ENCODE peak calls at places on chromosomes 12 and 14, in five cellular contexts. J is suprapubic skin, I is tibial nerve, N is A549, V is sigmoid colon. C is an unnamed sample.

GRCh38 chr12:29640589-29641345 is 143.0 kb downstream of the TMTC1 start:
- DNase-seq in J (no peak), I (no peak), N (no peak), V (no peak), C (peak; percentile 64)

GRCh38 chr12:112420740-112421139 is 2.0 kb downstream of the PTPN11 start:
- DNase-seq in I (no peak), J (no peak), N (no peak), V (no peak), C (no peak)

GRCh38 chr12:108150436-108150835 is 21.3 kb downstream of the WSCD2 start:
- DNase-seq in V (no peak), J (no peak), N (no peak), I (no peak), C (no peak)

GRCh38 chr12:76455582-76456345 is 103.8 kb downstream of the OSBPL8 start:
- DNase-seq in N (peak; percentile 49), J (no peak), I (no peak), V (no peak), C (no peak)

GRCh38 chr14:60665178-60665555 is 15.9 kb upstream of the SIX1 start:
- DNase-seq in N (no peak), V (no peak), J (no peak), I (no peak), C (no peak)

GRCh38 chr14:23119362-23120327 is 590 bp upstream of the CEBPE start:
- DNase-seq in I (no peak), V (peak; percentile 55), J (no peak), N (no peak), C (peak; percentile 6)

GRCh38 chr14:52833891-52834290 is 42.5 kb upstream of the GNPNAT1 start:
- DNase-seq in V (no peak), J (no peak), N (no peak), I (no peak), C (no peak)

GRCh38 chr14:33788116-33788515 is 162.8 kb downstream of the EGLN3 start:
- DNase-seq in V (no peak), N (no peak), I (no peak), J (no peak), C (no peak)

GRCh38 chr14:68394113-68394718 is 398.7 kb downstream of the ZFP36L1 start:
- DNase-seq in J (no peak), I (no peak), N (no peak), V (peak; percentile 71), C (no peak)

GRCh38 chr14:101711041-101711861 is 50.3 kb upstream of the PPP2R5C start:
- DNase-seq in J (peak; percentile 57), I (no peak), N (no peak), V (no peak), C (no peak)

GRCh38 chr14:92473947-92474535 is 39.5 kb upstream of the RIN3 start:
- DNase-seq in V (no peak), J (no peak), I (no peak), N (no peak), C (no peak)

GRCh38 chr12:54661048-54661447 is 12.9 kb upstream of the DCD start:
- DNase-seq in J (no peak), N (no peak), V (no peak), I (no peak), C (no peak)

GRCh38 chr12:45912774-45913173 is 77.6 kb downstream of the SCAF11 start:
- DNase-seq in I (no peak), J (no peak), N (no peak), V (no peak), C (no peak)

GRCh38 chr12:11927311-11927935 is 143.3 kb upstream of the BCL2L14 start:
- DNase-seq in V (no peak), N (no peak), I (no peak), J (no peak), C (no peak)

GRCh38 chr12:89162704-89163261 is 189.5 kb downstream of the DUSP6 start:
- DNase-seq in J (peak; percentile 79), I (peak; percentile 16), N (peak; percentile 31), V (peak; percentile 90), C (no peak)

GRCh38 chr14:92105845-92106094 is 612 bp downstream of the ATXN3 start:
- DNase-seq in V (peak; percentile 82), I (peak; percentile 35), N (no peak), J (peak; percentile 83), C (peak; percentile 74)

GRCh38 chr12:107684990-107685359 is 624 bp upstream of the PWP1 start:
- DNase-seq in V (no peak), J (no peak), I (no peak), N (peak; percentile 43), C (no peak)

GRCh38 chr12:114400925-114401324 is 5.0 kb downstream of the TBX5 start:
- DNase-seq in V (peak; percentile 57), N (no peak), J (peak; percentile 87), I (no peak), C (no peak)

GRCh38 chr14:100039903-100040302 is 25.3 kb upstream of the EVL start:
- DNase-seq in J (no peak), I (no peak), V (no peak), N (no peak), C (no peak)

GRCh38 chr14:51962678-51963077 is 26.7 kb upstream of the RTRAF start:
- DNase-seq in J (no peak), N (no peak), I (no peak), V (no peak), C (no peak)

GRCh38 chr14:61472801-61473376 is 151.5 kb downstream of the PRKCH start:
- DNase-seq in V (no peak), N (no peak), J (no peak), I (no peak), C (no peak)

GRCh38 chr12:11689591-11690158 is 40.2 kb downstream of the ETV6 start:
- DNase-seq in I (no peak), V (no peak), N (no peak), J (no peak), C (no peak)

GRCh38 chr12:25615119-25615518 is 62.0 kb upstream of the LMNTD1 start:
- DNase-seq in V (no peak), J (no peak), I (no peak), N (no peak), C (no peak)

GRCh38 chr12:68331500-68331868 is 678 bp downstream of the MDM1 start:
- DNase-seq in V (no peak), N (no peak), I (no peak), J (no peak), C (no peak)

GRCh38 chr12:118237053-118237665 is 101.2 kb downstream of the PEBP1 start:
- DNase-seq in N (no peak), J (no peak), I (no peak), V (no peak), C (no peak)

GRCh38 chr14:90678420-90678819 is 137.8 kb downstream of the TTC7B start:
- DNase-seq in I (no peak), J (no peak), N (no peak), V (no peak), C (no peak)

GRCh38 chr12:55610598-55610997 is 26.1 kb upstream of the OR10P1 start:
- DNase-seq in N (no peak), V (no peak), J (no peak), I (no peak), C (no peak)

GRCh38 chr12:69024907-69025306 is 91.9 kb upstream of the CPM start:
- DNase-seq in N (no peak), I (no peak), J (no peak), V (no peak), C (no peak)

GRCh38 chr14:23430733-23431105 is 4.7 kb downstream of the MYH7 start:
- DNase-seq in N (no peak), V (peak; percentile 48), I (no peak), J (peak; percentile 37), C (no peak)

GRCh38 chr12:2013527-2014223 is 9.4 kb upstream of the DCP1B start:
- DNase-seq in V (no peak), N (no peak), I (no peak), J (no peak), C (peak; percentile 66)

GRCh38 chr12:72072613-72073212 is 134.1 kb downstream of the TPH2 start:
- DNase-seq in J (no peak), N (no peak), I (no peak), V (no peak), C (no peak)

GRCh38 chr14:88868558-88869159 is 44.2 kb downstream of the TTC8 start:
- DNase-seq in V (no peak), I (no peak), J (no peak), N (no peak), C (no peak)

GRCh38 chr12:2402180-2402579 is 349.4 kb downstream of the CACNA1C start:
- DNase-seq in J (no peak), N (no peak), V (no peak), I (no peak), C (no peak)

GRCh38 chr14:92986254-92987147 is 63.6 kb downstream of the CHGA start:
- DNase-seq in N (peak; percentile 53), I (no peak), V (peak; percentile 83), J (no peak), C (no peak)

GRCh38 chr12:47938093-47938492 is 25.3 kb upstream of the TMEM106C start:
- DNase-seq in N (no peak), J (no peak), V (no peak), I (no peak), C (no peak)

GRCh38 chr14:31261859-31262739 is 54.5 kb upstream of the HECTD1 start:
- DNase-seq in N (no peak), I (peak; percentile 22), J (no peak), V (peak; percentile 65), C (peak; percentile 25)
- TF ChIP-seq EP300 in N (no peak), I (no peak), J (no peak), V (no peak), C (no peak)

DNA sequence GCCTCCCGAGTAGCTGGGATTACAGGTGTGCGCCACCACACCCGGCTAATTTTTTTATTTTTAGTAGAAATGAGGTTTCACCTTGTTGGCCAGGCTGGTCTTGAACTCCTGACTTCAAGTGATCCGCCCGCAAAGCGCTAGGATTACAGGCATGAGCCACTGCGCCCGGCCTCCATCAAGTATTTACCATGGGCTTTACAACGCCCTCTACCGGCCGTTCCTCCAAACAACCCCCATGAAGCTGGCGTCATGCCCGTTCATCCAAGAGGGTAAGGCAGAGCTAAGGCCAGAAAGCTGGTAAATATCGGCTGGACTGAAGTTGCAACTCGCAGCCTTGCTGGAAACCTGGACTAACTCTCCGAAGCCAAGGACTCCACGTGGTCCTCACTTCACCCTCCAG is 41.6 kb downstream of the RNF34 start:
- DNase-seq in I (no peak), N (peak; percentile 40), J (no peak), V (peak; percentile 61), C (no peak)
- TF ChIP-seq CTCF in I (no peak), N (peak; percentile 14), J (no peak), V (no peak), C (no peak)

GRCh38 chr14:104886690-104887622 is 21.9 kb downstream of the CEP170B start:
- DNase-seq in N (no peak), J (no peak), I (peak; percentile 9), V (peak; percentile 61), C (peak; percentile 8)

GRCh38 chr14:104883681-104884361 is 18.8 kb downstream of the CEP170B start:
- DNase-seq in V (no peak), J (no peak), N (no peak), I (no peak), C (no peak)

GRCh38 chr14:104885031-104885972 is 20.2 kb downstream of the CEP170B start:
- DNase-seq in J (no peak), I (no peak), V (no peak), N (no peak), C (peak; percentile 6)

GRCh38 chr14:104887623-104888488 is 22.8 kb downstream of the CEP170B start:
- DNase-seq in N (no peak), V (peak; percentile 60), J (no peak), I (peak; percentile 7), C (peak; percentile 19)

GRCh38 chr14:104885973-104886689 is 21.1 kb downstream of the CEP170B start:
- DNase-seq in N (no peak), I (no peak), J (no peak), V (no peak), C (peak; percentile 15)
- TF ChIP-seq EP300 in N (no peak), I (no peak), J (no peak), V (no peak), C (no peak)

GRCh38 chr12:19915392-19916192 is 452.7 kb upstream of the PDE3A start:
- DNase-seq in N (no peak), I (no peak), J (no peak), V (no peak), C (no peak)
- TF ChIP-seq CTCF in N (peak; percentile 77), I (no peak), J (peak; percentile 21), V (peak; percentile 52), C (peak; percentile 45)